ENCODE peak calls at places on chromosome 14, in ten cellular contexts. O, C, J, K, Z, L, H, D, R and P are unnamed samples.

GRCh38 chr14:28294834-28295440 is 471.6 kb upstream of the FOXG1 start:
- DNase-seq in O (no peak), C (no peak), J (no peak), K (peak; percentile 63), Z (no peak), L (no peak), H (no peak), D (peak; percentile 61), R (no peak), P (no peak)

GRCh38 chr14:76904740-76905569 is 78.7 kb downstream of the LRRC74A start:
- DNase-seq in O (peak; percentile 67), C (peak; percentile 75), J (no peak), K (peak; percentile 76), Z (no peak), L (peak; percentile 89), H (peak; percentile 96), D (peak; percentile 71), R (peak; percentile 99), P (peak; percentile 92)

GRCh38 chr14:62691613-62692489 is 353.4 kb downstream of the KCNH5 start:
- DNase-seq in O (peak; percentile 46), C (no peak), J (peak; percentile 50), K (no peak), Z (no peak), L (no peak), H (peak; percentile 66), D (no peak), R (peak; percentile 97), P (peak; percentile 26)

GRCh38 chr14:44463386-44464004 is 43.6 kb downstream of the FSCB start:
- DNase-seq in O (no peak), C (no peak), J (no peak), K (no peak), Z (no peak), L (no peak), H (no peak), D (no peak), R (no peak), P (no peak)

GRCh38 chr14:76640923-76641395 is 120.3 kb upstream of the VASH1 start:
- DNase-seq in O (no peak), C (no peak), J (no peak), K (no peak), Z (no peak), L (no peak), H (no peak), D (no peak), R (no peak), P (no peak)

GRCh38 chr14:95685978-95686922 is at the start of gene TCL1B:
- DNase-seq in O (no peak), C (no peak), J (no peak), K (no peak), Z (no peak), L (peak; percentile 15), H (no peak), D (peak; percentile 61), R (no peak), P (no peak)

GRCh38 chr14:28767851-28768548 is 1.4 kb downstream of the FOXG1 start:
- DNase-seq in O (no peak), C (peak; percentile 66), J (no peak), K (no peak), Z (no peak), L (no peak), H (no peak), D (peak; percentile 95), R (no peak), P (no peak)

GRCh38 chr14:74983343-74983742 is 19.4 kb upstream of the EIF2B2 start:
- DNase-seq in O (no peak), C (no peak), J (peak; percentile 1), K (no peak), Z (no peak), L (no peak), H (no peak), D (no peak), R (no peak), P (no peak)

GRCh38 chr14:63663428-63664142 is 21.9 kb upstream of the WDR89 start:
- DNase-seq in O (no peak), C (no peak), J (no peak), K (no peak), Z (no peak), L (peak; percentile 65), H (no peak), D (no peak), R (no peak), P (no peak)

GRCh38 chr14:73937012-73937411 is 12.9 kb downstream of the FAM161B start:
- DNase-seq in O (no peak), C (no peak), J (no peak), K (no peak), Z (no peak), L (no peak), H (no peak), D (no peak), R (no peak), P (no peak)

GRCh38 chr14:75562048-75562447 is 16.4 kb upstream of the FLVCR2 start:
- DNase-seq in O (no peak), C (no peak), J (no peak), K (no peak), Z (no peak), L (no peak), H (no peak), D (no peak), R (no peak), P (no peak)

DNA sequence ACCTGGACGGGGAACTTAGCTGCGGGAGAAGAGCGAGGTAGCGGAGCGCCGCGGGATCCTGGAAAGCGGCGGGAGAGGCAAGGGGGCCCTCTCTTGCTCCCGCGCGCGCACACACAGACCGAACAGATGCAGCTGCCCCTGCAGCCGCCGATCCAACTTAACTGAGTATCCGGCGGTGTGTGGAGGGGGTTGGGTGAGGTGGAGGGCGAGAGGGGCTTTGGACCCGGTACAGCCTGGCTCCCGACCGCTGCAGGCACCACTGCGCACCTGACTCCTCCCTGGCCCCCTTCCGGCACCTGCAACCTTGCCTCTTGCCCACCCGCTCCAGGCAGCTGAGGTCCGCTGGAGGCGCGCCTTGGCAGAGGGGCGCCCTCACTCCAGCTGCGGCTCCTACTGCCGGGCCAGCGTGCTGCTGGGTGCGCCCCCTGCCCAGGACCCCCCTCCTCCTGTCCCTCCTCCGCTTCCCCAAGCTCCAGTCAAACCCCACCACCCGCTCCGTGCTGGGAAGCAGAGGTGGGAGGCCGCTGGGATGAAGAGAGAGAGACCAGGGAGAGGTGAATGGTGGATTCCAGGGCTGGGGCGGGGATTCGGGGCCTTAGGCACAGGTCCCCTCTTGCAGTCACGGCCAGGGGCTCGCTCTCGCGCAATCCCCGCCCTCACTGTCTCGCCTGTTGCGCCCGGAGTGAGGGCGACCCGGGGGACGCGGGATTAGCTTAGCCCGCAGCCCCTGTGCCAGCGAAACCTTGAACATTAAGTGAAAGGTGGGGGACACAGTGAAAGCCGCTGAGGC is 2.6 kb downstream of the DIO3 start:
- DNase-seq in O (no peak), C (no peak), J (no peak), K (no peak), Z (no peak), L (no peak), H (no peak), D (peak; percentile 83), R (no peak), P (no peak)
- H3K4me3 ChIP-seq in O (no peak overlapping the region), C (no peak overlapping the region), J (no peak overlapping the region), K (no peak overlapping the region), Z (no peak overlapping the region), L (no peak overlapping the region), H (peak overlapping the region; percentile 58), D (peak overlapping the region; percentile 86), R (no peak overlapping the region), P (no peak overlapping the region)

DNA sequence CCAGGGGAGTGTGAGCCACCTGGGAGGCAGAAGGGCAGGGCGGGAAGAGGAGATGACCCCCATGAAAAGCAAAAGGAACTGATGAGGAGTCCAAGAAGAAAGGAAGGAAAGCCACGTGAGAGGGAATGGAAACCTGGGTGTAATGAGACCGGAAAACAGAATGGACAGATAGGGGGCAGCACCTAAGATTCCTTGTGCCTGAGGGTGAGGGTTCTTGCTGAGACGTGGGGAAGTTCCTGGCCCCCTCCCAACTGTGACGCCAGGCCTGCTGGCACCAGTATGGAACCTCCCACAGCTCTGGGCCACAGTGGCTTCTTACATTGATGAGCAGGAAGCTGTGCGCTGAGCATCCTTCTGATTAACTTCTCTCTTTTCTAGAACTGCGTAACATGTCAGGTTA is 30.8 kb downstream of the TTC7B start:
- DNase-seq in O (peak; percentile 40), C (no peak), J (peak; percentile 53), K (peak; percentile 71), Z (peak; percentile 77), L (peak; percentile 57), H (no peak), D (peak; percentile 73), R (no peak), P (no peak)
- TF ChIP-seq CTCF in O (no peak), C (no peak), J (peak; percentile 19), K (no peak), Z (peak; percentile 31), L (peak; percentile 48), H (no peak), D (peak; percentile 71), R (peak; percentile 8), P (no peak)

DNA sequence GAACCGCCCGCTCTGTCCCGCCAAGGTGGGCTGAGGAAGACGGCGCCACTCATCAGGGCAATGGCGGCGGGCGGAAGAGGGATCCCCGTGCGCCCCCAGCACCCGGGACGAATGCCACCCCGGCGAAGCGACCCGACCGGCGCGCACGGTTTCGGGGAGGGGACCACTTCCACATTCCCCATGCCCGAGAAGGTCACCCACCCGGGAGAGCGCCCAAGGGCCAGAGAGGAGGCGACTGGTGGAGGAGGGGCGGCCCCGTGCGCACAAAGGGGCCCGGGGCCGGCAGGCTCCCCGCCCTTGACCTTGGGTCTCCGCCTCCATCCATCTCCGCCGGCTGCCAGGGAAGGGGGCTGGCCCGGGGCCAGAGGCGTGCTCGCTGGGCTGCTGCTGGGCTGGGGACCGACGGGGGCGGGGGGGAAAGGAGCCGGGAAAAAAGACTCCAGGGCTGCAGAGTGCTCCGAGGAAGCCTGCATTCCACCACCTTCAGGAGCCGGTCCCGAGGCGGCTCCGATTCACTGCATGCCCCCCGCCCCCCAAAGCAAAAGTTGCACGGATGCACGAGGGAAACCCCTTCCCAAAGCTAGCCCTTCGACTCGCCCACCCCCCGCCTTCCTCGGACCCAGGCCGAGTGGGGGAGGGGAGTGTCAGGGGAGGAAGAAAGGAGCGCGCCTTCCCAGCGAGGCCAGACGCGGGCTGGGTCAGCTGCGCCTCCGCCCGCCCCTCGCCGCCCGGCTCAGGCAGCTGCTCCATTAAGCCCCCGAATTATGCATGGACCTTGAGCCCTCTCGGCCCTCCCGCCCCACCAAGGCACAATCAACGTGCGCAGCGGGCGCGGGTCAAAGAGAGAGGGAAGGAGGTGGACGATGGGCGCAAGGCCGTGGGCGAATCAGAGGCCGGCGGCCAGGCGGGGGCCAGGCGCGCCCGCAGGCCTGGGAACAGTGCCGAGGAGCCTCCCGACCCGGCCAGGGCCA is 26.2 kb downstream of the BCL11B start:
- DNase-seq in O (no peak), C (no peak), J (no peak), K (no peak), Z (no peak), L (no peak), H (no peak), D (peak; percentile 94), R (no peak), P (no peak)
- H3K4me3 ChIP-seq in O (no peak overlapping the region), C (no peak overlapping the region), J (no peak overlapping the region), K (no peak overlapping the region), Z (peak overlapping the region; percentile 47), L (no peak overlapping the region), H (no peak overlapping the region), D (peak overlapping the region; percentile 78), R (no peak overlapping the region), P (no peak overlapping the region)

DNA sequence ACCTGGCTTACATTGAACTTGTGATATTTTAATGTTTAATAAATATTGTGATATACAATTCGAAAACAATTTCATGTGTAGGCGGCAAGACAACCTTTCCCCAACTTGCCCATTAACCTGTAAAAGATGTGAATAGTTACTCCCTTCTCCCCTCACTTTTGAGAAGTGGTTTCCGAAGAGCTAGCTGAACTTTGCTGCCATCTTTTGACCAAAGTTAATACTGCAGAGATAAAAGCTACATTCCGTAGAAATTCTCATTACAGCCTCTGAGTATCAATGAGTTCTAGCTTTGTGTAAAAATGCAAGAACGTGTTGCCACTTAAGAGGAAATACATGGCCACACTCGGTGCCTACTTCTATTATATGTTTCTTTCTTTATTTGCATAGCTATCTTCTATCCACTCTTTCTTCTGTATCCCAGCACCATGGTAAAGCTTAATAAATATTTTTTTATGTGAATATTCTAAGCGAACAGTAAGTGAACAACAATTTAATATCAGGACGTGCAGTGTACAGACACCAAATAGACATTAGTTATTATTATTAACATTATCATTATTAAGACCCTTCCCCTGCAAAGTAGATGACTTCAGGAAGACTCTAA is 105.1 kb upstream of the TMEM260 start:
- DNase-seq in O (no peak), C (no peak), J (no peak), K (peak; percentile 28), Z (no peak), L (no peak), H (peak; percentile 19), D (no peak), R (peak; percentile 41), P (no peak)
- TF ChIP-seq CTCF in O (peak; percentile 50), C (peak; percentile 68), J (peak; percentile 76), K (peak; percentile 78), Z (peak; percentile 85), L (peak; percentile 89), H (peak; percentile 90), D (peak; percentile 94), R (peak; percentile 87), P (peak; percentile 51)